ENCODE peak calls at places on chromosomes 4 and X, in eight cellular contexts. L, S, O, Q, V, D, F and N are unnamed samples.

GRCh38 chrX:123809854-123810375 is 49.9 kb upstream of the XIAP start:
- DNase-seq in V (no peak), O (no peak), F (no peak), Q (no peak), S (no peak), D (no peak), L (no peak), N (no peak)

GRCh38 chr4:68256284-68256683 is 10.8 kb upstream of the TMPRSS11B start:
- DNase-seq in O (no peak), Q (no peak), V (no peak), S (peak; percentile 7), L (no peak), F (no peak), D (no peak), N (no peak)

GRCh38 chr4:13989496-13989895 is 362.0 kb upstream of the BOD1L1 start:
- DNase-seq in O (no peak), F (no peak), Q (peak; percentile 54), V (no peak), L (no peak), S (no peak), D (no peak), N (no peak)

GRCh38 chrX:119698835-119699234 is 5.9 kb upstream of the SEPTIN6 start:
- DNase-seq in S (peak; percentile 56), F (no peak), O (no peak), Q (peak; percentile 79), L (peak; percentile 30), V (no peak), D (no peak), N (no peak)

GRCh38 chr4:70365479-70365878 is 4.9 kb downstream of the SMR3A start:
- DNase-seq in F (no peak), O (no peak), D (no peak), S (no peak), L (no peak), Q (no peak), V (no peak), N (no peak)

GRCh38 chr4:22476011-22476410 is 39.9 kb downstream of the ADGRA3 start:
- DNase-seq in Q (no peak), D (no peak), L (no peak), F (no peak), O (no peak), S (no peak), V (no peak), N (no peak)

GRCh38 chrX:3415011-3415410 is 68.6 kb upstream of the MXRA5 start:
- DNase-seq in V (no peak), O (no peak), D (no peak), L (no peak), S (no peak), Q (no peak), F (no peak), N (no peak)

GRCh38 chr4:115356176-115356575 is 242.8 kb upstream of the NDST4 start:
- DNase-seq in S (no peak), V (no peak), Q (no peak), F (no peak), L (no peak), O (no peak), D (no peak), N (no peak)

GRCh38 chr4:42716996-42717395 is 60.1 kb upstream of the ATP8A1 start:
- DNase-seq in V (no peak), D (no peak), Q (no peak), O (no peak), S (no peak), L (no peak), F (no peak), N (no peak)

GRCh38 chr4:141371206-141371605 is 150.5 kb downstream of the ZNF330 start:
- DNase-seq in O (no peak), L (no peak), D (no peak), V (no peak), Q (no peak), F (no peak), S (no peak), N (no peak)

GRCh38 chrX:109714340-109714958 is 18.6 kb downstream of the ACSL4 start:
- DNase-seq in L (no peak), D (no peak), V (no peak), F (no peak), S (no peak), Q (peak; percentile 63), O (no peak), N (no peak)

GRCh38 chr4:76744253-76744921 is 153.6 kb downstream of the SOWAHB start:
- DNase-seq in Q (peak; percentile 82), L (no peak), D (no peak), O (no peak), V (no peak), S (no peak), F (no peak), N (no peak)

GRCh38 chr4:153643406-153644016 is 40.6 kb upstream of the TLR2 start:
- DNase-seq in D (no peak), S (peak; percentile 56), F (no peak), Q (peak; percentile 51), O (no peak), V (no peak), L (no peak), N (no peak)

GRCh38 chrX:34404386-34405070 is 252.6 kb downstream of the TMEM47 start:
- DNase-seq in O (no peak), L (no peak), S (no peak), F (no peak), V (no peak), D (no peak), Q (peak; percentile 74), N (no peak)

GRCh38 chr4:115334736-115335411 is 221.5 kb upstream of the NDST4 start:
- DNase-seq in L (no peak), V (no peak), F (no peak), O (no peak), D (no peak), Q (no peak), S (no peak), N (no peak)

GRCh38 chr4:174928575-174929253 is 10.6 kb downstream of the ADAM29 start:
- DNase-seq in D (no peak), O (no peak), S (no peak), L (no peak), Q (no peak), V (no peak), F (no peak), N (no peak)

GRCh38 chrX:97637289-97637688 is 753.6 kb downstream of the RPA4 start:
- DNase-seq in F (no peak), Q (peak; percentile 7), S (no peak), D (no peak), L (no peak), V (no peak), O (no peak), N (no peak)

GRCh38 chr4:39410415-39410814 is 3.7 kb downstream of the KLB start:
- DNase-seq in S (no peak), D (no peak), F (no peak), L (no peak), V (no peak), O (no peak), Q (peak; percentile 35), N (no peak)

GRCh38 chr4:100420571-100420970 is 97.3 kb downstream of the EMCN start:
- DNase-seq in D (no peak), O (no peak), Q (no peak), V (no peak), F (no peak), S (no peak), L (no peak), N (no peak)

GRCh38 chr4:151236036-151236435 is 40.9 kb upstream of the PRSS48 start:
- DNase-seq in V (peak; percentile 76), S (no peak), O (no peak), D (no peak), Q (no peak), L (no peak), F (no peak), N (no peak)

GRCh38 chr4:149264093-149264733 is 551.4 kb downstream of the IQCM start:
- DNase-seq in L (peak; percentile 19), O (no peak), V (no peak), D (no peak), S (peak; percentile 6), Q (peak; percentile 67), F (no peak), N (no peak)

GRCh38 chrX:154046262-154046771 is 26.6 kb upstream of the IRAK1 start:
- DNase-seq in F (no peak), S (no peak), D (peak; percentile 63), Q (peak; percentile 94), O (peak; percentile 70), L (peak; percentile 64), V (no peak), N (no peak)
- TF ChIP-seq CTCF in F (no peak), S (peak; percentile 30), D (no peak), Q (peak; percentile 24), O (no peak), L (peak; percentile 20), V (no peak), N (peak; percentile 21)

GRCh38 chr4:84451546-84451945 is 47.5 kb downstream of the NKX6-1 start:
- DNase-seq in Q (peak; percentile 6), O (no peak), S (no peak), F (no peak), D (no peak), V (no peak), L (no peak), N (no peak)
- TF ChIP-seq CTCF in Q (peak; percentile 45), O (no peak), S (peak; percentile 45), F (peak; percentile 54), D (no peak), V (peak; percentile 11), L (peak; percentile 28), N (no peak)

GRCh38 chr4:126221262-126221661 is 906.5 kb downstream of the FAT4 start:
- DNase-seq in S (no peak), Q (no peak), D (no peak), L (no peak), F (no peak), V (no peak), O (no peak), N (no peak)

GRCh38 chr4:126221717-126222116 is 907.0 kb downstream of the FAT4 start:
- DNase-seq in V (no peak), O (no peak), Q (no peak), F (no peak), D (no peak), L (no peak), S (no peak), N (no peak)

DNA sequence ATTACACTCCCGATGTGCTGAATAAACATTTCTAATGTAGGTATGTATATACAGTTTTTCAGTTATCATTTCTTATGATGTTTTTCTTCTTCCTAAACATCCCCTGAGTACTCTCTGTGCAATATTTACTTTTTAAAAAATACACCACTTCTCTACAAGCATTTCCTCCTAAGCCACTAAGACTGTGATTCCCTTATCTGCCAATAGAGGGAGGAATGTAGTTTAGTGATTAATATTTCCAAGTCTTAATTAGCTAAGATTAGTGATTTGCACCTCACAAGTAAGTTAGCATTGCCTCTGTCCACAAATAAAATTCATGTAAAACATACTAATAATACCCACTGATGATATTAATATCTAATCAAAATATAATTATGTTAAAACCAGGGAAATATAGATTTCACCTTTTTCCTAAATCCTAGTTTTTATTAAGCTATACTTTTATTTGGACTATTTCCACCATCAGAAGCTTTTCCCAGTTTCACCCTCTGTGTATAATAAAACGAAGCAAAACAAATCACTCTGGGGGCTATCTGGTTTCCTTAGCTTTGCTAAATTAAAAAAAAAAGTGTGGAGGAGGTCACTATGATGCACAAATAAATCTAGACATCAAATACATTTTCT is 909.1 kb downstream of the FAT4 start:
- DNase-seq in F (no peak), V (no peak), O (no peak), S (peak; percentile 9), L (no peak), Q (peak; percentile 41), D (no peak), N (no peak)
- TF ChIP-seq CTCF in F (peak; percentile 70), V (peak; percentile 41), O (no peak), S (peak; percentile 40), L (peak; percentile 73), Q (peak; percentile 77), D (peak; percentile 41), N (peak; percentile 50)

GRCh38 chr4:48681856-48682255 is 98.2 kb downstream of the FRYL start:
- DNase-seq in Q (peak; percentile 64), F (no peak), O (no peak), L (no peak), D (no peak), V (no peak), S (no peak), N (no peak)
- TF ChIP-seq CTCF in Q (peak; percentile 50), F (peak; percentile 50), O (no peak), L (peak; percentile 46), D (peak; percentile 57), V (peak; percentile 17), S (peak; percentile 64), N (peak; percentile 49)